ENCODE peak calls at places on chromosomes 6 and 20, in five cellular contexts. Y, M, R, U and W are unnamed samples.
A peak's percentile ranks its signal among the peaks of the same experiment; 100 is the strongest.

GRCh38 chr20:11585752-11586352 is 331.8 kb upstream of the BTBD3 start:
- DNase-seq in Y (peak; percentile 32), M (peak; percentile 13), R (no peak), U (no peak), W (no peak)

GRCh38 chr6:27901801-27902200 is 10.4 kb downstream of the OR2B2 start:
- DNase-seq in R (no peak), U (no peak), Y (no peak), M (no peak), W (no peak)

GRCh38 chr20:45051497-45052060 is 49.3 kb downstream of the KCNS1 start:
- DNase-seq in U (no peak), R (no peak), Y (no peak), M (no peak), W (no peak)

GRCh38 chr6:7640607-7641577 is 50.9 kb downstream of the SNRNP48 start:
- DNase-seq in U (peak; percentile 79), Y (no peak), M (peak; percentile 70), R (no peak), W (no peak)

GRCh38 chr6:145071836-145072235 is 663.5 kb downstream of the EPM2A start:
- DNase-seq in M (no peak), R (no peak), U (peak; percentile 38), Y (no peak), W (no peak)

GRCh38 chr20:17525650-17526049 is 5.5 kb downstream of the BFSP1 start:
- DNase-seq in M (peak; percentile 23), Y (peak; percentile 57), R (no peak), U (peak; percentile 49), W (no peak)

GRCh38 chr6:50899306-50899840 is 80.7 kb downstream of the TFAP2B start:
- DNase-seq in M (no peak), Y (no peak), R (no peak), U (no peak), W (no peak)

GRCh38 chr20:48307277-48307676 is 520.5 kb downstream of the PREX1 start:
- DNase-seq in R (no peak), U (no peak), Y (no peak), M (no peak), W (no peak)

GRCh38 chr6:75932067-75932466 is 140.4 kb downstream of the IMPG1 start:
- DNase-seq in M (peak; percentile 19), R (no peak), U (no peak), Y (peak; percentile 81), W (no peak)

GRCh38 chr6:112990971-112991370 is 643.8 kb downstream of the RFPL4B start:
- DNase-seq in M (no peak), U (no peak), R (no peak), Y (no peak), W (no peak)

GRCh38 chr6:29696147-29697129 is 15.5 kb upstream of the ZFP57 start:
- DNase-seq in R (peak; percentile 57), M (peak; percentile 24), Y (peak; percentile 49), U (no peak), W (no peak)

GRCh38 chr6:27890351-27891299 is 21.6 kb downstream of the OR2B2 start:
- DNase-seq in M (no peak), U (peak; percentile 84), Y (peak; percentile 87), R (peak; percentile 79), W (peak; percentile 97)

GRCh38 chr20:10563935-10564492 is 109.8 kb downstream of the JAG1 start:
- DNase-seq in R (no peak), U (no peak), M (no peak), Y (no peak), W (no peak)

GRCh38 chr6:37381579-37381978 is 27.8 kb downstream of the RNF8 start:
- DNase-seq in M (peak; percentile 56), R (peak; percentile 65), U (peak; percentile 84), Y (peak; percentile 70), W (peak; percentile 62)

GRCh38 chr20:10916312-10916711 is 242.5 kb upstream of the JAG1 start:
- DNase-seq in M (no peak), R (no peak), Y (no peak), U (no peak), W (no peak)

GRCh38 chr6:158500016-158500735 is 59.7 kb upstream of the TMEM181 start:
- DNase-seq in M (no peak), R (no peak), U (no peak), Y (no peak), W (no peak)

GRCh38 chr6:87756858-87757257 is 54.8 kb upstream of the AKIRIN2 start:
- DNase-seq in Y (no peak), U (peak; percentile 47), M (no peak), R (peak; percentile 71), W (peak; percentile 95)

GRCh38 chr20:24917797-24918578 is 31.1 kb upstream of the CST7 start:
- DNase-seq in U (peak; percentile 49), M (peak; percentile 45), R (peak; percentile 79), Y (peak; percentile 91), W (peak; percentile 12)

GRCh38 chr20:41249371-41249770 is 68.2 kb downstream of the ZHX3 start:
- DNase-seq in U (peak; percentile 38), M (peak; percentile 74), Y (peak; percentile 19), R (peak; percentile 66), W (no peak)

GRCh38 chr6:69789573-69789972 is 7.2 kb downstream of the LMBRD1 start:
- DNase-seq in U (no peak), Y (no peak), M (no peak), R (no peak), W (no peak)

GRCh38 chr20:42082611-42083010 is 464.4 kb upstream of the CHD6 start:
- DNase-seq in R (no peak), Y (no peak), M (no peak), U (no peak), W (no peak)

GRCh38 chr20:57627972-57628650 is 7.9 kb upstream of the ZBP1 start:
- DNase-seq in U (peak; percentile 13), M (no peak), Y (no peak), R (no peak), W (no peak)

GRCh38 chr6:157161912-157162311 is 161.4 kb downstream of the TMEM242 start:
- DNase-seq in Y (no peak), M (no peak), U (no peak), R (no peak), W (no peak)

GRCh38 chr20:5127859-5128409 is 1.1 kb downstream of the CDS2 start:
- DNase-seq in Y (no peak), R (no peak), U (no peak), M (no peak), W (no peak)

GRCh38 chr6:103122766-103123601 is 1729.5 kb downstream of the GRIK2 start:
- DNase-seq in U (peak; percentile 40), M (peak; percentile 35), R (peak; percentile 17), Y (peak; percentile 90), W (no peak)